ENCODE peak calls at places on chromosomes 3 and 15, in four cellular contexts. S, N, W and F are unnamed samples. For H3K36me3, the result is how much of the 10 kb centered on the place peaks cover.

GRCh38 chr3:32757618-32758374 is 60.0 kb upstream of the TRIM71 start:
- DNase-seq in S (no peak), N (no peak), W (no peak), F (no peak)

GRCh38 chr3:55860040-55860439 is 372.9 kb upstream of the WNT5A start:
- DNase-seq in S (no peak), N (no peak), W (no peak), F (no peak)

GRCh38 chr3:135100349-135100741 is 305.3 kb downstream of the EPHB1 start:
- DNase-seq in S (no peak), N (no peak), W (no peak), F (no peak)

GRCh38 chr15:69719527-69719926 is 266.9 kb downstream of the RPLP1 start:
- DNase-seq in S (peak), N (peak), W (no peak), F (no peak)

GRCh38 chr3:13715961-13716360 is 163.9 kb downstream of the WNT7A start:
- DNase-seq in S (no peak), N (no peak), W (peak), F (no peak)

GRCh38 chr3:62600033-62600432 is 226.7 kb upstream of the FEZF2 start:
- DNase-seq in S (no peak), N (no peak), W (no peak), F (no peak)

GRCh38 chr3:29889230-29889629 is 608.4 kb downstream of the RBMS3 start:
- DNase-seq in S (no peak), N (no peak), W (no peak), F (no peak)

GRCh38 chr15:31353931-31354330 is 27.3 kb downstream of the KLF13 start:
- DNase-seq in S (no peak), N (no peak), W (peak), F (no peak)

GRCh38 chr15:73078722-73079121 is 26.5 kb downstream of the NEO1 start:
- DNase-seq in S (no peak), N (no peak), W (no peak), F (no peak)

GRCh38 chr3:11558002-11558401 is 85.7 kb downstream of the VGLL4 start:
- DNase-seq in S (no peak), N (no peak), W (no peak), F (no peak)

GRCh38 chr15:88467935-88468528 is 524 bp downstream of the MRPS11 start:
- DNase-seq in S (no peak), N (no peak), W (peak), F (no peak)

GRCh38 chr3:113287111-113287817 is 75.9 kb downstream of the BOC start:
- DNase-seq in S (no peak), N (no peak), W (no peak), F (no peak)

GRCh38 chr3:33392703-33393125 is 47.5 kb downstream of the UBP1 start:
- DNase-seq in S (no peak), N (no peak), W (no peak), F (no peak)

GRCh38 chr3:134371542-134372324 is 2.5 kb downstream of the AMOTL2 start:
- DNase-seq in S (no peak), N (no peak), W (no peak), F (no peak)

GRCh38 chr15:53527996-53528395 is 231.5 kb downstream of the WDR72 start:
- DNase-seq in S (no peak), N (no peak), W (no peak), F (no peak)

GRCh38 chr15:63636518-63637061 is 39.4 kb downstream of the FBXL22 start:
- DNase-seq in S (no peak), N (no peak), W (no peak), F (no peak)

GRCh38 chr15:68224546-68225250 is 4.8 kb downstream of the CLN6 start:
- DNase-seq in S (no peak), N (no peak), W (peak), F (no peak)

GRCh38 chr15:42499888-42500609 is 4.6 kb downstream of the SNAP23 start:
- DNase-seq in S (no peak), N (no peak), W (peak), F (no peak)

GRCh38 chr3:66464512-66464894 is 36.3 kb downstream of the LRIG1 start:
- DNase-seq in S (no peak), N (no peak), W (no peak), F (no peak)

GRCh38 chr15:96209285-96209735 is 121.2 kb upstream of the NR2F2 start:
- DNase-seq in S (no peak), N (no peak), W (no peak), F (no peak)

GRCh38 chr3:108552267-108553159 is 36.7 kb downstream of the CIP2A start:
- DNase-seq in S (no peak), N (peak), W (peak), F (no peak)

GRCh38 chr15:70463453-70463834 is 299.9 kb downstream of the UACA start:
- DNase-seq in S (no peak), N (no peak), W (no peak), F (no peak)

GRCh38 chr15:94070341-94071275 is 160.8 kb upstream of the MCTP2 start:
- DNase-seq in S (no peak), N (no peak), W (no peak), F (no peak)

GRCh38 chr3:170760174-170760526 is 109.8 kb downstream of the RPL22L1 start:
- DNase-seq in S (no peak), N (no peak), W (no peak), F (no peak)

GRCh38 chr3:123283657-123284398 is 82.1 kb downstream of the SEC22A start:
- DNase-seq in S (no peak), N (no peak), W (no peak), F (no peak)

GRCh38 chr15:90413411-90414379 is 25.7 kb downstream of the IQGAP1 start:
- DNase-seq in S (no peak), N (no peak), W (no peak), F (no peak)

GRCh38 chr3:72177075-72178050 is 392.4 kb upstream of the PROK2 start:
- DNase-seq in S (no peak), N (peak), W (no peak), F (no peak)

GRCh38 chr3:16724487-16724886 is 119.3 kb upstream of the DAZL start:
- DNase-seq in S (no peak), N (no peak), W (no peak), F (no peak)

GRCh38 chr3:185029071-185029470 is 123.8 kb downstream of the C3orf70 start:
- DNase-seq in S (no peak), N (no peak), W (no peak), F (no peak)

GRCh38 chr15:60614862-60615771 is 136.2 kb upstream of the ICE2 start:
- DNase-seq in S (no peak), N (no peak), W (no peak), F (no peak)

GRCh38 chr3:197714251-197714650 is 22.5 kb downstream of the RUBCN start:
- DNase-seq in S (no peak), N (no peak), W (no peak), F (no peak)

GRCh38 chr3:45226206-45226915 is at the start of gene TMEM158:
- DNase-seq in S (peak), N (peak), W (peak), F (no peak)

GRCh38 chr3:101069796-101070195 is 76.6 kb upstream of the ABI3BP start:
- DNase-seq in S (no peak), N (no peak), W (no peak), F (no peak)
- H3K27ac ChIP-seq in S (no peak), N (no peak), W (no peak), F (no peak)

GRCh38 chr15:101273534-101273933 is 3.8 kb downstream of the SELENOS start:
- DNase-seq in S (no peak), N (no peak), W (no peak), F (no peak)

GRCh38 chr15:101275018-101275417 is 2.3 kb downstream of the SELENOS start:
- DNase-seq in S (no peak), N (no peak), W (no peak), F (no peak)

GRCh38 chr15:101277038-101277822 is at the start of gene SELENOS:
- DNase-seq in S (peak), N (peak), W (peak), F (no peak)

GRCh38 chr15:101277943-101278564 is 769 bp upstream of the SELENOS start:
- DNase-seq in S (no peak), N (no peak), W (no peak), F (no peak)

GRCh38 chr15:101276501-101277037 is 716 bp downstream of the SELENOS start:
- DNase-seq in S (no peak), N (no peak), W (peak), F (no peak)
- H3K36me3 ChIP-seq in S (under half), N (under half), W (half or more), F (under half)

GRCh38 chr3:50345586-50345985 is at the start of gene ZMYND10:
- DNase-seq in S (peak), N (peak), W (no peak), F (no peak)
- H3K4me3 ChIP-seq in S (peak), N (peak), W (no peak), F (peak)

GRCh38 chr3:111725706-111726105 is 130.6 kb upstream of the ZBED2 start:
- DNase-seq in S (no peak), N (no peak), W (no peak), F (no peak)

GRCh38 chr3:111721702-111722205 is 126.6 kb upstream of the ZBED2 start:
- DNase-seq in S (no peak), N (no peak), W (no peak), F (no peak)

GRCh38 chr3:111720681-111721380 is 125.7 kb upstream of the ZBED2 start:
- DNase-seq in S (no peak), N (no peak), W (no peak), F (no peak)

GRCh38 chr3:111724694-111725093 is 129.5 kb upstream of the ZBED2 start:
- DNase-seq in S (no peak), N (no peak), W (no peak), F (no peak)

DNA sequence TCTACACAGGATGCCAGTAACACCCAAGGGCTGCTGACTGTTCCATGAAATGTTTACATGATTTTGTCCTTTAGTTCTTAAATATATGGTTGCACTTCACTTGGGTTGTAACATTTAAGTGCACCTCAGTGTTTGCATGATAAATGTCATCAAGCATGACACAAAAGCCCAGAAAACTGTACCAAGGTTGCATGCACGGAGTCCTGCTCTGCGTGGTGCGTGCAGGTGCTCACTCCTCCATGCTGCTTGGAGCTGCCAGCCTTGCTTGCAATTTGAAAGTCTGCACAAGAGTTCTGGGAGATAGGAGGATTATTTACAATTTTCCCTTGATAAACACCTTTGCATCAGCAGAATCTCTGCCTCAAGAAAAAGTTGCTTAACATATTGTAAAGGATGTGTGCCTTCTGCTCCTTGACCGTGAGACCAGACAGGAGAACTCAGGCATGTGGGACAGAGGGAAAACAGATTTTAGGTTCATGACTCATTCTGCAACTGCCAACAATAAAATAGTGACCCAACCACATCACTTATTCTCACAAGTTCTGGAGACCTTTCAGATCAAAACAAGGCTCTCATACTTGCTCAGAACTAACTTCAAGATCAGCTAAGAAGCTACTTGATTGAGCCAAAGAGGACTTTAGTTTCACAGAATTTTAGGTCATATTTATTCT is 128.3 kb upstream of the ZBED2 start:
- DNase-seq in S (no peak), N (no peak), W (no peak), F (no peak)
- H3K27ac ChIP-seq in S (no peak), N (no peak), W (peak), F (no peak)

GRCh38 chr15:25060996-25061620 is 106.3 kb downstream of the SNRPN start:
- DNase-seq in S (no peak), N (no peak), W (no peak), F (no peak)
- H3K36me3 ChIP-seq in S (half or more), N (half or more), W (half or more), F (half or more)

DNA sequence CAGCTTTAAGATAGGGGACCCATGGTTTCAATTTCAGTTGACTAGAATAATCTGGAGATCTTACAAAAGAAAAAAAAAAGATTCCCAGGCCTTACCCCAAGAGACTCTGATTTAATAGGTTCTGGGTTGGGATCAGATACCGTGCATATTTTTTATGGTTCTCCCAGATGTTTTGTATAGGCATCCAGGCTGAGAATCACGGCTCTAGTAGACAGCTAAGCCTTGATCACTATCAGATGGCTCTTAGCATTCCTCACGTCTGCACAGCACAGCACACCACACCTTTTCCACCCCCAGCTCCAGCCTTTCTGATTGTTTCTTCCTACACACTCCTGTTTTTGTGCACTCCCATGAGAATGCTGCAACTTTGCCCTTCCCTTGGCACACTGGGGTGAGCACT is 40.8 kb downstream of the TMEM45A start:
- DNase-seq in S (no peak), N (no peak), W (no peak), F (no peak)
- H3K4me3 ChIP-seq in S (no peak), N (no peak), W (no peak), F (no peak)

DNA sequence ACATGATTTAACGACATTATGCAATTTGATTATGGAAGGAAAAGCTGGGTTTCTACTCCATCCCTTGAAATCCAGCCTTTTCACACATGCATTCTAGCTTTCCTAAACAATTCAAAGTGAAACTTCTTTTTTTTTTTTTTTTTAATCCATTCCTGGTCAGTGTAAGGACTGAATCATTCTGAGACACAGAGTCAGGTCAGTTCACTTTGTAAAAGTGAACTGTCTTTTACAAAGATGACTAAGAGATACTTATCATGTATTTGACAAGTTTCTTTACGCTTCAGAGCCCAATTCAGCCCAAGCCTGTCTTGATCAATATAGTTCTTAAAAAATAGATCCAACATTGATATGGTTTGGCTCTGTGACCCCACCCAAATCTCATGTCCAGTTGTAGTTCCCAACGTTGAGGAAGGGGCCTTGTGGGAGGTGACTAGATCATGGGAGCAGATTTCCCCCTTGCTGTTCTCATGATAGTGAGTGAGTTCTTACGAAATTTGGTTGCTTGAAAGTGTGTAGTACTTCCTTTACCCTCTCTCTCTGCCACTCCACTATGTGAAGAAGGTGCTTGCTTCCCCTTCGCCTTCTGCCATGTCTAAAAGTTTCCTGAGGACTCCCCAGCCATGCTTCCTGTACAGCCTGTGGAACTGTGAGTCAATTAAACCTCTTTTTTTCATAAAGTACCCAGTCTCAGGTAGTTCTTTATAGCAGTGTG is 345.6 kb upstream of the THBS1 start:
- DNase-seq in S (no peak), N (no peak), W (no peak), F (no peak)
- H3K27ac ChIP-seq in S (no peak), N (no peak), W (peak), F (no peak)

GRCh38 chr15:93058128-93058527 is 30.9 kb downstream of the RGMA start:
- DNase-seq in S (no peak), N (no peak), W (no peak), F (no peak)

GRCh38 chr15:93056836-93057235 is 32.2 kb downstream of the RGMA start:
- DNase-seq in S (no peak), N (no peak), W (no peak), F (no peak)

GRCh38 chr15:93059442-93059841 is 29.6 kb downstream of the RGMA start:
- DNase-seq in S (no peak), N (no peak), W (no peak), F (no peak)

GRCh38 chr15:93058904-93059427 is 30.0 kb downstream of the RGMA start:
- DNase-seq in S (no peak), N (no peak), W (no peak), F (no peak)

GRCh38 chr15:93057618-93058017 is 31.4 kb downstream of the RGMA start:
- DNase-seq in S (no peak), N (no peak), W (no peak), F (no peak)
- H3K36me3 ChIP-seq in S (under half), N (under half), W (under half), F (under half)

DNA sequence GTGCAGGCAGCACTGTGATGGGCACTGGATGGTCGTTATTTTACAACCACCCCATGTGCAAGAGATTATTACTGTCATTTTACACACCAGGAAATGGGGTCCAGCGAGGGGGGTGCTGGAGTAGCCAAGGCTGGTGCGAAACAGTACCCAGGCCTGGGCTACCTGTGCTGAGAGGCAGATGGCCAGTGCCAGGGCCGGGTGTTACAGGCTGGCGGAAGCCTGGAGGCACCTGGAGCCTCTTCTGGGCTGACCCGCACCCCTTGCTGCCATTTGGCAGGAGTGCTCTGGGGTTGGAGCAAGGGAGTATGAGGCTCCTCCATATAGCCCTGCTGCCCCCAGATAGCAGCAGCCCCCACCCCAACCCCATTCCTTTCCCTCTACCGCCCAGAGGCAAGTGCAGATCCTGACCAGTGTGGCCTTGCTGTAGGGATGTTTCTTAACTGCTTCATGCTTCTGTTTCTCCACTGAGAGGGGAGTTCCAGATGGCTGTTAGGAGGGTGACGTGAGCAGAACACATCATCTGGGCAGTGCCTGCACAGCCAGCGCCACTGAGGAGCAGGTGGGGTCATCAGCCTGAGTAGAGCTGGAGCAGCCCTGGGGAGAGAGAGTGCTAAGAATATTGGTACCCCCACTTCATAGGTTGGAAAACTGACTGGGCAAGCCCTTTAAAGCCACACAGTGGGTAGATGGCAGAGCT is 15.3 kb downstream of the SNX33 start:
- DNase-seq in S (no peak), N (no peak), W (no peak), F (no peak)
- H3K4me3 ChIP-seq in S (no peak), N (no peak), W (no peak), F (no peak)